ENCODE peak calls at places on chromosomes 4 and X, in eight cellular contexts. One of them, this sample, is unnamed.

GRCh38 chr4:94933799-94934198 is 176.0 kb downstream of the BMPR1B start:
- DNase-seq in epithelial cell of prostate: no peak
- DNase-seq in bronchial epithelial cell: peak
- DNase-seq in activated CD4-positive, alpha-beta T cell treated with anti-CD3 and anti-CD28 coated beads for 24 hours: no peak
- DNase-seq in AG08396: no peak
- DNase-seq in kidney epithelial cell: no peak
- DNase-seq in mesendoderm: no peak
- DNase-seq in activated effector memory CD4-positive, alpha-beta T cell treated with Interleukin-2 at 50 U/mL for 16 hours: no peak
- DNase-seq in this sample: no peak

GRCh38 chr4:26873391-26874026 is 12.9 kb downstream of the STIM2 start:
- DNase-seq in bronchial epithelial cell: no peak
- DNase-seq in activated CD4-positive, alpha-beta T cell treated with anti-CD3 and anti-CD28 coated beads for 24 hours: peak
- DNase-seq in activated effector memory CD4-positive, alpha-beta T cell treated with Interleukin-2 at 50 U/mL for 16 hours: peak
- DNase-seq in mesendoderm: peak
- DNase-seq in kidney epithelial cell: no peak
- DNase-seq in AG08396: no peak
- DNase-seq in epithelial cell of prostate: no peak
- DNase-seq in this sample: no peak

GRCh38 chrX:54530358-54530900 is 410 bp downstream of the GNL3L start:
- DNase-seq in epithelial cell of prostate: no peak
- DNase-seq in kidney epithelial cell: no peak
- DNase-seq in activated CD4-positive, alpha-beta T cell treated with anti-CD3 and anti-CD28 coated beads for 24 hours: no peak
- DNase-seq in AG08396: no peak
- DNase-seq in bronchial epithelial cell: no peak
- DNase-seq in mesendoderm: peak
- DNase-seq in activated effector memory CD4-positive, alpha-beta T cell treated with Interleukin-2 at 50 U/mL for 16 hours: peak
- DNase-seq in this sample: no peak

GRCh38 chr4:87853108-87853507 is 20.3 kb downstream of the MEPE start:
- DNase-seq in activated effector memory CD4-positive, alpha-beta T cell treated with Interleukin-2 at 50 U/mL for 16 hours: no peak
- DNase-seq in activated CD4-positive, alpha-beta T cell treated with anti-CD3 and anti-CD28 coated beads for 24 hours: no peak
- DNase-seq in bronchial epithelial cell: peak
- DNase-seq in AG08396: peak
- DNase-seq in epithelial cell of prostate: no peak
- DNase-seq in mesendoderm: peak
- DNase-seq in kidney epithelial cell: no peak
- DNase-seq in this sample: no peak

GRCh38 chr4:3863841-3864734 is 97.9 kb downstream of the ADRA2C start:
- DNase-seq in activated effector memory CD4-positive, alpha-beta T cell treated with Interleukin-2 at 50 U/mL for 16 hours: no peak
- DNase-seq in mesendoderm: no peak
- DNase-seq in epithelial cell of prostate: no peak
- DNase-seq in bronchial epithelial cell: peak
- DNase-seq in kidney epithelial cell: no peak
- DNase-seq in AG08396: no peak
- DNase-seq in activated CD4-positive, alpha-beta T cell treated with anti-CD3 and anti-CD28 coated beads for 24 hours: no peak
- DNase-seq in this sample: no peak

GRCh38 chr4:140152015-140152703 is 1.8 kb downstream of the MAML3 start:
- DNase-seq in epithelial cell of prostate: no peak
- DNase-seq in kidney epithelial cell: no peak
- DNase-seq in activated effector memory CD4-positive, alpha-beta T cell treated with Interleukin-2 at 50 U/mL for 16 hours: peak
- DNase-seq in bronchial epithelial cell: no peak
- DNase-seq in mesendoderm: peak
- DNase-seq in AG08396: peak
- DNase-seq in activated CD4-positive, alpha-beta T cell treated with anti-CD3 and anti-CD28 coated beads for 24 hours: peak
- DNase-seq in this sample: peak

GRCh38 chr4:2929469-2929868 is 33.7 kb downstream of the NOP14 start:
- DNase-seq in bronchial epithelial cell: no peak
- DNase-seq in epithelial cell of prostate: no peak
- DNase-seq in AG08396: no peak
- DNase-seq in mesendoderm: no peak
- DNase-seq in activated CD4-positive, alpha-beta T cell treated with anti-CD3 and anti-CD28 coated beads for 24 hours: no peak
- DNase-seq in kidney epithelial cell: no peak
- DNase-seq in activated effector memory CD4-positive, alpha-beta T cell treated with Interleukin-2 at 50 U/mL for 16 hours: no peak
- DNase-seq in this sample: no peak

GRCh38 chrX:118736394-118737010 is 9.1 kb downstream of the IL13RA1 start:
- DNase-seq in epithelial cell of prostate: no peak
- DNase-seq in kidney epithelial cell: no peak
- DNase-seq in activated effector memory CD4-positive, alpha-beta T cell treated with Interleukin-2 at 50 U/mL for 16 hours: no peak
- DNase-seq in mesendoderm: no peak
- DNase-seq in activated CD4-positive, alpha-beta T cell treated with anti-CD3 and anti-CD28 coated beads for 24 hours: no peak
- DNase-seq in bronchial epithelial cell: no peak
- DNase-seq in AG08396: no peak
- DNase-seq in this sample: no peak

GRCh38 chr4:133839326-133839725 is 362.3 kb downstream of the PABPC4L start:
- DNase-seq in activated CD4-positive, alpha-beta T cell treated with anti-CD3 and anti-CD28 coated beads for 24 hours: no peak
- DNase-seq in AG08396: no peak
- DNase-seq in kidney epithelial cell: no peak
- DNase-seq in activated effector memory CD4-positive, alpha-beta T cell treated with Interleukin-2 at 50 U/mL for 16 hours: no peak
- DNase-seq in bronchial epithelial cell: no peak
- DNase-seq in epithelial cell of prostate: no peak
- DNase-seq in mesendoderm: peak
- DNase-seq in this sample: no peak

GRCh38 chr4:151031831-151032605 is 16.9 kb upstream of the LRBA start:
- DNase-seq in mesendoderm: no peak
- DNase-seq in bronchial epithelial cell: peak
- DNase-seq in activated CD4-positive, alpha-beta T cell treated with anti-CD3 and anti-CD28 coated beads for 24 hours: no peak
- DNase-seq in activated effector memory CD4-positive, alpha-beta T cell treated with Interleukin-2 at 50 U/mL for 16 hours: no peak
- DNase-seq in kidney epithelial cell: no peak
- DNase-seq in AG08396: peak
- DNase-seq in epithelial cell of prostate: peak
- DNase-seq in this sample: no peak

GRCh38 chr4:41575207-41575606 is 37.2 kb downstream of the LIMCH1 start:
- DNase-seq in epithelial cell of prostate: peak
- DNase-seq in bronchial epithelial cell: peak
- DNase-seq in activated effector memory CD4-positive, alpha-beta T cell treated with Interleukin-2 at 50 U/mL for 16 hours: no peak
- DNase-seq in kidney epithelial cell: no peak
- DNase-seq in mesendoderm: no peak
- DNase-seq in AG08396: no peak
- DNase-seq in activated CD4-positive, alpha-beta T cell treated with anti-CD3 and anti-CD28 coated beads for 24 hours: no peak
- DNase-seq in this sample: no peak